ENCODE peak calls at places on chromosomes 4 and X, in nine cellular contexts. L is psoas muscle, U is IMR-90, Q is brain microvascular endothelial cell, N is right atrium auricular region, P is right lobe of liver, A is AG09319, K is fibroblast of lung, G is astrocyte of the spinal cord. V is an unnamed sample.

GRCh38 chr4:113070755-113071154 is 21.3 kb downstream of the ANK2 start:
- DNase-seq in P (no peak), N (no peak), K (no peak), G (no peak), U (no peak), L (no peak), Q (no peak), A (no peak), V (no peak)

GRCh38 chrX:139720136-139720535 is 12.2 kb upstream of the MCF2 start:
- DNase-seq in Q (peak; percentile 37), U (peak; percentile 68), L (no peak), N (no peak), K (peak; percentile 7), A (no peak), P (no peak), G (peak; percentile 23), V (peak; percentile 41)

GRCh38 chrX:38004046-38004445 is 2.3 kb upstream of the SYTL5 start:
- DNase-seq in Q (no peak), G (no peak), P (no peak), U (no peak), N (no peak), L (no peak), K (no peak), A (no peak), V (no peak)

GRCh38 chrX:82627568-82627967 is 880.5 kb upstream of the POU3F4 start:
- DNase-seq in U (no peak), L (no peak), G (no peak), P (no peak), K (no peak), N (no peak), Q (no peak), A (no peak), V (no peak)

GRCh38 chr4:25867781-25868180 is 5.0 kb upstream of the SEL1L3 start:
- DNase-seq in A (no peak), K (no peak), N (no peak), G (no peak), P (no peak), L (no peak), Q (no peak), U (no peak), V (no peak)

GRCh38 chr4:184028571-184028996 is 123.5 kb downstream of the STOX2 start:
- DNase-seq in K (peak; percentile 9), U (no peak), Q (no peak), L (no peak), P (no peak), A (no peak), N (no peak), G (no peak), V (no peak)

GRCh38 chrX:115592997-115593734 is 32.2 kb downstream of the PLS3 start:
- DNase-seq in G (peak; percentile 48), L (no peak), K (peak; percentile 48), N (no peak), A (no peak), P (no peak), U (peak; percentile 56), Q (peak; percentile 33), V (peak; percentile 67)

GRCh38 chrX:153766098-153766817 is 2.2 kb downstream of the PLXNB3 start:
- DNase-seq in L (peak; percentile 49), G (peak; percentile 73), K (peak; percentile 67), U (peak; percentile 71), N (no peak), P (peak; percentile 51), Q (peak; percentile 55), A (peak; percentile 15), V (peak; percentile 59)

GRCh38 chrX:94908171-94908570 is 1234.2 kb downstream of the FAM133A start:
- DNase-seq in K (no peak), U (no peak), A (no peak), L (no peak), P (no peak), Q (no peak), G (no peak), N (no peak), V (no peak)

GRCh38 chrX:115013705-115014104 is 3.7 kb downstream of the IL13RA2 start:
- DNase-seq in N (no peak), L (no peak), P (no peak), A (no peak), G (no peak), K (peak; percentile 67), U (peak; percentile 57), Q (no peak), V (peak; percentile 65)

GRCh38 chr4:67456577-67457196 is 88.6 kb downstream of the CENPC start:
- DNase-seq in N (no peak), G (no peak), L (no peak), A (no peak), P (no peak), Q (no peak), K (no peak), U (no peak), V (peak; percentile 14)

DNA sequence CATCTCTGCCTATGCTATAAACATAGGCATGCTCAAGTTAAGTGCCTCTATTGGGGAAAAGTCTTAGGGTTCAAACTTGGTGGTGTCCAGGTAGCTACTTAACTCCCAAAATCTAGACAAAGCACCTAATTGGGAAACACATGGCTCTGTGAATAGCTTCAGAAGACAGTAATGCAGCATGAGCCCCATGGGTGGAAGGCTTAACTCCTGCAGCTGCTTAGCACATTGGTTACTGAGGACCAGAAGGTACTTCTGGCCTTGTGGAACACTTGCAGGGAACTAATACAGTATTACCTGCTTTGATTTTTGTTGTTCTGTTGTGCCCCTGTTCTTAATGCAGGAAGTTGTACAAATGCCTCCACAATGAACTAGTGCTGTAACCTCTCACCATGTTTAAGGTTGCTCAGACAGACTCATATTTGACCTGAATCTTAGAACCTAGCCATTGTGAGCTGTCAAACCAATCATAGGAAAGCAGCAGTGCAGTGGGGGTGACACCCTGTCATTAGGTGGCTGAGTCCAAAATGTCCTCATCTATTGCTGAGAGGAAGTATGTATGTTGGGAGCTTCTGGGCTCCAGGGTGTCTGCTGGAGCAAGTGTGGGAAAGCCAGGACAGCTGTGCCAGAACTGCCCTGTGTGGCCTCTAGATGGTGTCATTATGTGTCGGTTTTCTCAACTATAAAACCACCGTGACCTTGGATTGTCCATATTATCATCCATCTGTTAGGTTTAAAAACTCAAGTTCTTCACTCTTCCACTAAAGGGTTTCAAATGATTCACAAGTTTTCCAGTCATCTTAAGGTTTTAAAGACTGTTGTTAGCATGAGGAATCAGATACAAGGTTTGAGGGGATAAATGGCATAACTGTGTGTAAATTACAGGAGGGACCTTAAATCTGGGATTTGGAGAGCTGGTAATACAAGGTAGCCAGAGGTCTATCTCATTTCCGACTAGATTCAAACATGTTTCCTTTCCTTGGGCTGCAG is 69.9 kb upstream of the WDR1 start:
- DNase-seq in K (no peak), N (no peak), P (no peak), U (no peak), G (no peak), A (no peak), Q (no peak), L (no peak), V (peak; percentile 20)
- TF ChIP-seq CTCF in K (no peak), N (peak; percentile 27), P (no peak), U (no peak), G (no peak), A (no peak), Q (peak; percentile 14), L (no peak), V (peak; percentile 35)

GRCh38 chrX:28697732-28698131 is 110.5 kb downstream of the IL1RAPL1 start:
- DNase-seq in G (no peak), A (no peak), Q (no peak), K (no peak), L (no peak), P (no peak), N (no peak), U (no peak), V (no peak)

GRCh38 chrX:28701222-28701621 is 114.0 kb downstream of the IL1RAPL1 start:
- DNase-seq in U (no peak), G (no peak), N (no peak), K (no peak), A (no peak), L (no peak), P (no peak), Q (no peak), V (no peak)
- TF ChIP-seq CTCF in U (peak; percentile 21), G (peak; percentile 18), N (no peak), K (no peak), A (no peak), L (no peak), P (peak; percentile 12), Q (no peak), V (peak; percentile 25)

GRCh38 chr4:41723286-41723685 is 25.2 kb downstream of the PHOX2B start:
- DNase-seq in G (no peak), A (no peak), U (no peak), K (no peak), L (no peak), N (no peak), P (no peak), Q (no peak), V (no peak)

GRCh38 chr4:41728571-41728908 is 20.0 kb downstream of the PHOX2B start:
- DNase-seq in L (no peak), G (no peak), U (peak; percentile 83), A (no peak), P (no peak), N (no peak), Q (no peak), K (peak; percentile 81), V (no peak)

GRCh38 chr4:41722171-41722570 is 26.4 kb downstream of the PHOX2B start:
- DNase-seq in P (no peak), U (peak; percentile 34), Q (no peak), K (no peak), G (no peak), L (no peak), N (no peak), A (no peak), V (no peak)

GRCh38 chr4:41727861-41728570 is 20.5 kb downstream of the PHOX2B start:
- DNase-seq in K (no peak), U (no peak), L (no peak), P (no peak), A (no peak), Q (no peak), G (no peak), N (no peak), V (no peak)

GRCh38 chr4:41725254-41725653 is 23.3 kb downstream of the PHOX2B start:
- DNase-seq in A (no peak), N (no peak), P (no peak), K (no peak), U (no peak), L (no peak), G (no peak), Q (no peak), V (no peak)
- TF ChIP-seq CTCF in A (no peak), N (no peak), P (no peak), K (no peak), U (no peak), L (no peak), G (peak; percentile 10), Q (peak; percentile 41), V (no peak)

DNA sequence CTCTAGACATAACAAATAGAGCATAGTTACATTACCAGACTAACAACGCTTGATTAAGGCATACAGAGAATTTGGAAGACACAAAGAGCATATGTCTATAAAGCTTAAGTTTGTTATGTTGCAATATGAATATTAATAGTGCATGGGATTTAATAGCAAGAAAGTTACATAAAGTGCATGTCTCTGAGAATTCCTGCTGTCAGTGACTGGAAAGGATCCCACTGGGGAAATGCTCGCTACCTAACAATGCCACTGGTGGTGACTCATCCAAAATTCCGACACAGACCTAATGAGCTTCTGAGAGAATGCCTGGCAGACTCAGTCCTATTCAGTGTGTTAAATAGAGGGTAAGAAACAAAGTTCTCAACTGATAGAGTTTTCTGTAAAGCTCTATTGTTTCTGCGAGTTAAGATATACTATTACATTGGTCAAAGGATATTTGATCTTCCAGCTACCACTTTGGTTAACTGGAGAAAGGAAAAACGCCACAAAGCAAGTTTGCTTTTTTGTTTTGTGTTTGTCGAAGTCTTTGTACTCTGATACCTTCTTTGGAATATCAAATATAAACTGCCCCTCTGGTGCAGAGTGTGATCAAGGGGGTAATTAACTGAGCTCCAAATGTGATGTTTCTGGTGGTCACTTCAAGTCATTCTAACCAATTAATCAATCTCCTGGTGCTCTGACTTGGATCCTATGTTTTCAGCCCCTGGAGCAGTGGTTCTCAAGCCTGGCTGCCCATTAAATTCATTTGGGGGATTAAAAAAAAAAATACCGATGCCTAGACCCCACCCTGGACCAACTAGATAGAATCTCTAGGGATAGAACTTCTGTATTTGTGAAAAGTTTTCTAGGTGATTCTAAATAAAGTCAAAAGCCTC is 107.9 kb downstream of the PALLD start:
- DNase-seq in U (peak; percentile 87), G (peak; percentile 90), L (no peak), A (no peak), N (no peak), P (no peak), K (peak; percentile 80), Q (peak; percentile 87), V (peak; percentile 93)
- TF ChIP-seq CTCF in U (no peak), G (no peak), L (no peak), A (no peak), N (no peak), P (no peak), K (no peak), Q (no peak), V (no peak)